ENCODE peak calls at places on chromosomes 12 and 14, in ten cellular contexts. P is stomach, E is PC-3, W is GM06990, N is testis, Y is MM.1S, K is Calu3, G is astrocyte of the spinal cord, D is transverse colon, R is left lung. C is an unnamed sample.

GRCh38 chr12:6336079-6336858 is 5.6 kb downstream of the TNFRSF1A start:
- DNase-seq in D (peak), G (peak), P (peak), K (peak), N (peak), W (no peak), E (peak), R (peak), Y (peak), C (peak)

GRCh38 chr12:74170645-74171477 is 366.8 kb upstream of the ATXN7L3B start:
- DNase-seq in P (no peak), R (no peak), N (peak), G (no peak), W (no peak), K (no peak), D (no peak), Y (no peak), E (no peak), C (no peak)

GRCh38 chr12:13000935-13001724 is 1.1 kb upstream of the HEBP1 start:
- DNase-seq in Y (peak), W (peak), E (peak), K (peak), R (peak), P (peak), N (peak), D (peak), G (peak), C (peak)

GRCh38 chr14:96091149-96091693 is 52.1 kb downstream of the C14orf132 start:
- DNase-seq in D (no peak), N (no peak), R (no peak), K (no peak), Y (no peak), E (no peak), W (no peak), G (no peak), P (no peak), C (no peak)

GRCh38 chr12:6961278-6961694 is 9.2 kb downstream of the PHB2 start:
- DNase-seq in D (peak), W (peak), N (peak), P (peak), R (peak), K (no peak), Y (peak), G (no peak), E (no peak), C (peak)

GRCh38 chr12:21938879-21939278 is 2.3 kb downstream of the ABCC9 start:
- DNase-seq in G (no peak), R (no peak), K (no peak), D (no peak), P (no peak), E (no peak), W (no peak), Y (no peak), N (no peak), C (no peak)

GRCh38 chr12:57738661-57739237 is at the start of gene AGAP2:
- DNase-seq in G (no peak), E (no peak), P (no peak), N (peak), K (no peak), R (no peak), Y (no peak), D (no peak), W (no peak), C (no peak)

GRCh38 chr12:92955997-92956663 is 27.0 kb upstream of the EEA1 start:
- DNase-seq in R (no peak), P (no peak), Y (no peak), D (no peak), N (no peak), E (no peak), G (peak), K (no peak), W (no peak), C (no peak)

GRCh38 chr12:49865109-49865781 is 22.3 kb upstream of the BCDIN3D start:
- DNase-seq in R (no peak), D (no peak), Y (no peak), W (no peak), K (no peak), E (no peak), P (no peak), N (no peak), G (no peak), C (no peak)

GRCh38 chr14:102095871-102096568 is 9.2 kb upstream of the HSP90AA1 start:
- DNase-seq in R (no peak), Y (no peak), N (no peak), K (no peak), G (no peak), D (no peak), W (no peak), E (no peak), P (no peak), C (no peak)

GRCh38 chr12:122994140-122994675 is 13.7 kb downstream of the ARL6IP4 start:
- DNase-seq in Y (no peak), D (no peak), K (no peak), W (no peak), P (no peak), N (no peak), R (no peak), E (no peak), G (no peak), C (no peak)

GRCh38 chr14:38074091-38074490 is 133.6 kb upstream of the SSTR1 start:
- DNase-seq in W (no peak), E (no peak), K (no peak), D (no peak), R (no peak), P (no peak), G (no peak), Y (no peak), N (no peak), C (no peak)

GRCh38 chr12:67650127-67650495 is 1.6 kb downstream of the DYRK2 start:
- DNase-seq in E (no peak), K (peak), Y (no peak), W (peak), G (peak), N (peak), D (no peak), P (no peak), R (peak), C (peak)

GRCh38 chr12:4074129-4074528 is 199.4 kb upstream of the CCND2 start:
- DNase-seq in G (no peak), W (no peak), E (no peak), P (no peak), D (no peak), N (no peak), Y (no peak), R (no peak), K (no peak), C (no peak)

GRCh38 chr12:99009654-99010296 is 364.7 kb downstream of the APAF1 start:
- DNase-seq in Y (no peak), W (no peak), N (no peak), D (no peak), K (no peak), P (no peak), R (no peak), G (no peak), E (no peak), C (no peak)

DNA sequence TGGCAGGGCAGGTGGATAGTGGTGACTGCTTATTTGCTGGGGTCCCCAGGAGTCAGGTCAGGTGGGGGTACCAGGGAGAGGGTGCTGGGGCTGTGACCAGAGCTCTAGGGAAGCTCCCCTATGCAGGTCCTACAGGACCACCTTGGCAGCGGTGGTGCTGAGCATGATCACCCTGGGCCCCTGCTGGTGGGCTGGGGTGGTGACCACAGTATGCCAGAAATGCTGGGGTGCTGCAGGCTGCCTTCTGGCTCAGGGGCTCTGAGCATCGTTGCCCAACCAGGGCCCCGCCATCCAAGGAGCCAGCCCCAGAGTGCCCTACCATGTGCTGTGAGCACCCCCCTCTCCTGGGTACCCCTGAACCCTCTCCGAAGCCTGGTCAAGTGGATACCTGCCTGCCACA is 17.5 kb upstream of the NUDT14 start:
- DNase-seq in G (no peak), R (no peak), D (no peak), K (no peak), P (no peak), W (no peak), E (no peak), N (no peak), Y (no peak), C (no peak)
- TF ChIP-seq CTCF in G (no peak), R (no peak), D (no peak), K (no peak), P (no peak), W (no peak), E (no peak), N (no peak), Y (no peak), C (no peak)

GRCh38 chr12:72346331-72346944 is 74.3 kb downstream of the TRHDE start:
- DNase-seq in Y (peak), K (peak), W (no peak), P (peak), N (peak), R (no peak), D (peak), G (peak), E (peak), C (peak)
- TF ChIP-seq CTCF in Y (peak), K (peak), W (peak), P (peak), N (peak), R (peak), D (peak), G (peak), E (peak), C (peak)

GRCh38 chr12:113220593-113221180 is 577 bp upstream of the TPCN1 start:
- DNase-seq in G (peak), Y (no peak), W (no peak), P (no peak), K (no peak), N (no peak), D (no peak), E (peak), R (no peak), C (no peak)

GRCh38 chr12:113211160-113211559 is 10.1 kb upstream of the TPCN1 start:
- DNase-seq in E (no peak), G (no peak), D (no peak), Y (no peak), N (no peak), W (no peak), K (no peak), P (no peak), R (no peak), C (no peak)

DNA sequence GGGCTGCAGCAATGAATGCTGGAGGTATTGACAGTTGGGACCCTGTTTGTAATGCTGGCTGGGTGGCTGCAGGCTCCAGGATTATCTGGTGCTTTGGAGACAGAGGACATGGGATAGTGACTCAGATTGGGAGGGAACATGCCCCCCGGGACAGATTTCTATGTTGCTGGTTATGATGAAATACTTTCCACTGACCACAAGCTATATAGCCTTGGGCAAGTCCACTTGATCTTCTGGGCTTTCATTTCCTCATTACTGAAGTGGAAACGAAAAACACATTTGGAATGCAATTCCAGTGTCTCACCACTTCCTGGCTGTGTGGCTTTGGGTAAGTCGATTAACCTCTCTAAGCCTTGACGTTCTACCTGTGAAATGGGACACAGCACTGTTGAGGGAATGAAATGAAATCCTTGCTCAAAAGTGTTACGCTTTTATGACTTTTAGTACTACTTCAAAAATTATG is 6.3 kb upstream of the TPCN1 start:
- DNase-seq in E (peak), R (peak), P (no peak), Y (no peak), W (peak), K (peak), G (peak), D (peak), N (peak), C (no peak)
- TF ChIP-seq CTCF in E (no peak), R (no peak), P (no peak), Y (no peak), W (no peak), K (no peak), G (no peak), D (peak), N (no peak), C (no peak)

DNA sequence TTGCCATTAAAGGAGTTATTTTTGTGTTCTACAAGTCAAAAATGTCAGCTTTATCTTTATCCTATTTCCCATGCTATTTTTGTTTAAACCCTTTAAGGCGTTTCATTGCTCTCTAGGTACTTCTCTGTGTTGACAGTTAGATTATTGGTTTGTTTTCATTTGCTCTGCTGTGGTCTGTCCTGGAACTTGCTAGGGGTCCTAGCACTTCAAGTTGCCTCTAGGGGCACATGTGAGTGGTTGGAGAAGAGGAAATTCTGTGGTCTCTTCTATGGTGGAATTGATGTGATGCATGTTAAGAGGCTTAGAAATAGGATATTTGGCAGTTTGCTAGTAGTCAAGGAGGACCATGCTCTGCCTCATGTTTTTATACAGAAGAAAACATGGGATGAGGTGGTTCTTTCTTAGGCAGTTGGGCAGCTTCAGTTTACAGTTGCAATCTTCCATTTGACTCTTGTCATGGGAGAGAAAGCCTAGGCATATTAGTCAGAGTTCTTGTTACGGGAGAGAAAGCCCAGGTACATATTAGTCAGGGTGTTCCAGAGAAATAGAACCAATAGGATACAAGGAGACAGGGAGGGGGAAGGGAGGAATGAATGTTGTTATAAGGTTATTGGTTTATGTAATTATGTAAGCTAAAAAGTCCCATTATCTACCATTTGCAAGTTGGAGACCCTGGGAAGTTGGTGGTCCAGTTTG is 14.4 kb downstream of the TTLL5 start:
- DNase-seq in R (no peak), N (no peak), Y (no peak), D (no peak), K (no peak), P (no peak), W (no peak), E (peak), G (no peak), C (no peak)
- TF ChIP-seq CTCF in R (no peak), N (no peak), Y (no peak), D (no peak), K (no peak), P (no peak), W (peak), E (peak), G (peak), C (no peak)

DNA sequence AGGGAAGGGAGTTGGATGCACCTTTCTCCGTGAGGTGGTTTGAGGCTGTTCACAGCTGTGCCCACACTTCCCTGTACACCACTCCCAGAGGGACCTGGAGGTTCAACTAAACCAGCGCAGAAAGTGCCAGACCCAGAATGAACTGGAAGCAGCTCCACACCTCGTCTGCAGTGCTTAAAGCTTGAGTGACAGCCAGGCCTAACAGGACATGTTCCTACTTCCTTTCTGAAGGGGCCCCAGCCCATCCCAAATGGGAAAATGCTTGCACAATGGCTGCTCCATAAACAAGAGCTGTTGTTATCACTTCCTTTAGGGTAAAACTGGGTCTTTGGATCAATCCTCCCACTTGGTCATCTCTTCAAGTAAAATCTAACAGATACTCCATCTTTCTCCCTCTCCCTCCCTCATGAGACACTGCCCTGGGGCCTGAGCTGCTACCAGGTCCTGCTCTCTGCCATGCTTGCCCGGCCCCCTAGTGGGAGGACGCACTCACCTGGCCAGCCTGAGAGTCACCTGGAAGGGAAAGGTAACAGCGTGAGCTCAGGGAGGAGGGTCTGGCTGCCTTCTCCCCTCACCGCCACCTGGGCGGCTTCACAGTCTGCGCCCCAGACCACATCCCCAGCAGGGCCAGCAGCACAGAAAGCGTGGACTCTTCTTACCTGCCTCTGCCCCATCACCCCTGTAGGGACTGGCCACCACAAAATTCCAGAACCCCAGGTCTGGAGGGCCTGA is 33.5 kb downstream of the ISCA2 start:
- DNase-seq in D (no peak), R (no peak), G (no peak), Y (no peak), E (peak), K (peak), P (no peak), W (no peak), N (no peak), C (no peak)
- TF ChIP-seq CTCF in D (no peak), R (no peak), G (no peak), Y (no peak), E (peak), K (no peak), P (no peak), W (no peak), N (no peak), C (no peak)

GRCh38 chr12:69783365-69783764 is 41.7 kb upstream of the MYRFL start:
- DNase-seq in W (no peak), E (no peak), D (no peak), G (no peak), N (no peak), P (no peak), R (no peak), K (no peak), Y (no peak), C (no peak)

DNA sequence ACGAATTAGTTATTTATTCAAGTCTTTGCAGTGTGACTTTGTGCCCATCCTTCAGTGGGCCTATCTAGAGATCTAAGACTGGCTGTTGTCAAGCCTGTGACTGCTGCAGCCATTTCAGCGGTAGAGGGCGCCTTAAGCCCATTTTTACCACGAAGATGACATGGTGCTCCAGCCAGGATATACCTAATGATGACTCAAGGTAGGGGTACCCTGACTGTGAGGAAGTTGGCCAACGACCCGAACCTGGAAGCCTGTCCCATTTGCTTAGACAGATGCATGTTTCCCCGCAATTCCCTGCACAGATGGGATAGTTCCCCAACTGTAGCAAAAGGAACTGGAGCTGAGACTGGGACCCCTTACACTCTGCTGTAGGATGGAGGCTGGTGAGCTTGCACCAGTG is 41.3 kb downstream of the RAB3IP start:
- DNase-seq in E (peak), R (no peak), P (no peak), Y (no peak), G (peak), W (no peak), K (peak), N (peak), D (no peak), C (peak)
- TF ChIP-seq CTCF in E (peak), R (no peak), P (no peak), Y (peak), G (peak), W (peak), K (peak), N (no peak), D (no peak), C (no peak)

GRCh38 chr14:26138764-26139445 is 458.9 kb downstream of the NOVA1 start:
- DNase-seq in N (no peak), Y (no peak), W (no peak), G (peak), E (peak), K (no peak), R (no peak), P (no peak), D (no peak), C (no peak)

GRCh38 chr14:26132061-26132460 is 465.8 kb downstream of the NOVA1 start:
- DNase-seq in Y (no peak), G (peak), D (no peak), K (no peak), R (no peak), N (no peak), E (no peak), P (no peak), W (no peak), C (no peak)

DNA sequence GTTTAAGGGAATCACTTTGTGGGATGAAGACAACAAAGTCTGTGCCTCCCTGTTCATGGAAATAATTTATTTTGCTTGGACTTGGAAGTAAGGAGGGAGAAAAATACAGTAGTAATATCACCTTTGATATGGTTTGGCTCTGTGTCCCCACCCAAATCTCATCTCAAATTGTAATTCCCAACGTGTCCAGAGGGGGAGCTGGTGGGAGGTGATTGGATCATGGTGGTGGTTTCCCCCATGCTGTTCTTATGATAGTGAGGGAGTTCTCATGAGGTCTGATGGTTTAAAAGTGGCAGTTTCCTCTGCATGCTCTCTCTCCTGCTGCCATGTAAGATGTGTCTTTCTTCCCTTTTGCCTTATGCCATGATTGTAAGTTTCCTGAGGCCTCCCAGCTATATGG is 460.7 kb downstream of the NOVA1 start:
- DNase-seq in E (no peak), G (no peak), D (no peak), W (no peak), Y (no peak), N (no peak), P (no peak), K (no peak), R (no peak), C (no peak)
- TF ChIP-seq CTCF in E (peak), G (peak), D (no peak), W (no peak), Y (peak), N (no peak), P (no peak), K (no peak), R (no peak), C (no peak)

C was measured in GM10248.